ENCODE peak calls at places on chromosomes 16 and 17, in four cellular contexts. I is ACHN; R is stimulated activated CD8-positive, alpha-beta memory T cell treated with anti-CD3 and anti-CD28 coated beads, Interleukin-4, amount 100 ng/mL, for 24 hours; C is activated CD8-positive, alpha-beta memory T cell treated with anti-CD3 and anti-CD28 coated beads for 4 hours. S is an unnamed sample.

GRCh38 chr16:49754495-49755290 is 101.2 kb downstream of the ZNF423 start:
- DNase-seq in I (no peak), R (no peak), C (no peak), S (no peak)

GRCh38 chr16:2044541-2044940 is 3.1 kb downstream of the NTHL1 start:
- DNase-seq in I (no peak), R (no peak), C (no peak), S (no peak)

GRCh38 chr16:69762843-69763556 is 868 bp downstream of the WWP2 start:
- DNase-seq in I (peak; percentile 52), R (no peak), C (no peak), S (no peak)

GRCh38 chr16:69763557-69763942 is 1.4 kb downstream of the WWP2 start:
- DNase-seq in I (no peak), R (no peak), C (no peak), S (no peak)

GRCh38 chr17:50102164-50102991 is 7.2 kb downstream of the PDK2 start:
- DNase-seq in I (peak; percentile 63), R (no peak), C (no peak), S (no peak)

GRCh38 chr16:20382202-20382948 is 22.2 kb downstream of the PDILT start:
- DNase-seq in I (no peak), R (no peak), C (no peak), S (no peak)

GRCh38 chr17:3043737-3044365 is 19.6 kb downstream of the OR1D5 start:
- DNase-seq in I (peak; percentile 19), R (no peak), C (no peak), S (no peak)

GRCh38 chr16:31262084-31262483 is 2.3 kb downstream of the ITGAM start:
- DNase-seq in I (no peak), R (no peak), C (no peak), S (no peak)

GRCh38 chr17:80826955-80827645 is 164.5 kb upstream of the CHMP6 start:
- DNase-seq in I (peak; percentile 89), R (no peak), C (no peak), S (no peak)

GRCh38 chr16:85448557-85449194 is 164.4 kb upstream of the GSE1 start:
- DNase-seq in I (no peak), R (no peak), C (peak; percentile 14), S (no peak)